ENCODE peak calls at places on chromosomes 6 and 20, in four cellular contexts. X is fibroblast of the conjunctiva; T is stimulated activated CD4-positive, alpha-beta T cell treated with anti-CD3 and anti-CD28 coated beads, TNF-alpha, amount 100 ng/mL, for 24 hours; M is HEK293T. K is an unnamed sample.

GRCh38 chr6:3228791-3229565 is 1.5 kb upstream of the TUBB2B start:
- DNase-seq in X (no peak), T (no peak), M (no peak), K (no peak)

GRCh38 chr6:13992417-13993055 is 67.8 kb downstream of the RNF182 start:
- DNase-seq in X (peak), T (no peak), M (no peak), K (no peak)

GRCh38 chr6:83539678-83540077 is 27.3 kb downstream of the PRSS35 start:
- DNase-seq in X (no peak), T (no peak), M (no peak), K (no peak)

GRCh38 chr6:138183792-138184134 is 22.0 kb downstream of the ARFGEF3 start:
- DNase-seq in X (no peak), T (no peak), M (no peak), K (no peak)

GRCh38 chr6:40393641-40394040 is 193.5 kb downstream of the LRFN2 start:
- DNase-seq in X (no peak), T (no peak), M (no peak), K (no peak)

GRCh38 chr20:3783516-3784225 is 2.4 kb upstream of the SPEF1 start:
- DNase-seq in X (no peak), T (no peak), M (no peak), K (no peak)

GRCh38 chr6:158417760-158418098 is 105.5 kb downstream of the TULP4 start:
- DNase-seq in X (no peak), T (no peak), M (no peak), K (peak)

GRCh38 chr6:34359438-34360158 is 32.9 kb downstream of the NUDT3 start:
- DNase-seq in X (no peak), T (no peak), M (no peak), K (no peak)

GRCh38 chr20:53918949-53919361 is 151.4 kb downstream of the BCAS1 start:
- DNase-seq in X (no peak), T (no peak), M (peak), K (no peak)

GRCh38 chr6:105799051-105799450 is 287.1 kb upstream of the PRDM1 start:
- DNase-seq in X (no peak), T (no peak), M (no peak), K (no peak)

GRCh38 chr6:36933102-36933501 is 21.4 kb upstream of the PI16 start:
- DNase-seq in X (peak), T (no peak), M (no peak), K (peak)

GRCh38 chr20:11296221-11296620 is 621.5 kb upstream of the BTBD3 start:
- DNase-seq in X (no peak), T (no peak), M (no peak), K (no peak)

GRCh38 chr6:29702519-29703103 is 20.6 kb upstream of the HLA-F start:
- DNase-seq in X (no peak), T (peak), M (peak), K (no peak)

GRCh38 chr6:90169328-90169886 is 127.2 kb downstream of the BACH2 start:
- DNase-seq in X (no peak), T (no peak), M (no peak), K (peak)

GRCh38 chr6:11292837-11293236 is 60.4 kb upstream of the NEDD9 start:
- DNase-seq in X (no peak), T (no peak), M (no peak), K (no peak)

GRCh38 chr6:43885399-43886066 is 115.5 kb downstream of the VEGFA start:
- DNase-seq in X (no peak), T (no peak), M (no peak), K (no peak)

K was measured in foreskin melanocyte.